ENCODE peak calls at places on chromosomes 4 and X, in four cellular contexts. K, Q, T and D are unnamed samples.

GRCh38 chr4:159446266-159446976 is 343.5 kb downstream of the RAPGEF2 start:
- DNase-seq in Q (peak), T (peak), K (peak), D (peak)

GRCh38 chr4:110071466-110071865 is 126.9 kb downstream of the ELOVL6 start:
- DNase-seq in T (no peak), Q (no peak), K (no peak), D (no peak)

GRCh38 chrX:109995155-109995554 is 7.8 kb upstream of the TMEM164 start:
- DNase-seq in Q (no peak), T (no peak), K (no peak), D (no peak)

GRCh38 chr4:64016893-64017292 is 392.4 kb downstream of the TECRL start:
- DNase-seq in K (no peak), Q (no peak), T (no peak), D (no peak)

GRCh38 chr4:153448003-153448731 is 18.0 kb upstream of the TMEM131L start:
- DNase-seq in T (peak), Q (no peak), K (no peak), D (peak)

GRCh38 chr4:185282968-185283367 is 73.6 kb downstream of the SNX25 start:
- DNase-seq in T (no peak), K (peak), Q (no peak), D (peak)

GRCh38 chr4:65661469-65661868 is 8.8 kb downstream of the EPHA5 start:
- DNase-seq in T (no peak), Q (no peak), K (no peak), D (no peak)

GRCh38 chr4:20982544-20982943 is 282.3 kb downstream of the PACRGL start:
- DNase-seq in T (no peak), Q (no peak), K (no peak), D (no peak)

GRCh38 chr4:164239976-164240375 is 514.0 kb upstream of the SMIM31 start:
- DNase-seq in T (no peak), Q (no peak), K (peak), D (no peak)

GRCh38 chr4:64495948-64496347 is 86.7 kb upstream of the TECRL start:
- DNase-seq in Q (no peak), K (no peak), T (no peak), D (no peak)

GRCh38 chr4:7590205-7590604 is 155.5 kb upstream of the PSAPL1 start:
- DNase-seq in K (no peak), T (no peak), Q (no peak), D (no peak)

GRCh38 chrX:65601126-65601525 is 66.3 kb upstream of the MSN start:
- DNase-seq in T (no peak), Q (no peak), K (no peak), D (no peak)

GRCh38 chr4:1012031-1012739 is 759 bp downstream of the FGFRL1 start:
- DNase-seq in Q (peak), K (no peak), T (peak), D (no peak)

GRCh38 chr4:82899339-82899738 is 1.2 kb upstream of the THAP9 start:
- DNase-seq in Q (no peak), T (no peak), K (no peak), D (no peak)

GRCh38 chr4:142282870-142283431 is 563.1 kb downstream of the INPP4B start:
- DNase-seq in K (no peak), T (peak), Q (no peak), D (no peak)

GRCh38 chrX:153925739-153926593 is at the start of gene ARHGAP4:
- DNase-seq in K (no peak), Q (peak), T (no peak), D (no peak)

GRCh38 chrX:1147641-1148515 is 64.6 kb downstream of the CRLF2 start:
- DNase-seq in K (no peak), Q (no peak), T (no peak), D (no peak)

GRCh38 chr4:6470502-6471302 is 1.7 kb downstream of the PPP2R2C start:
- DNase-seq in Q (no peak), T (peak), K (no peak), D (peak)